ENCODE peak calls at places on chromosome 19, in four cellular contexts. R, V, F and W are unnamed samples.

GRCh38 chr19:5713228-5713627 is 6.7 kb downstream of the LONP1 start:
- DNase-seq in R (no peak), V (no peak), F (no peak), W (no peak)

GRCh38 chr19:5338661-5339469 is 1.7 kb downstream of the PTPRS start:
- DNase-seq in R (no peak), V (no peak), F (no peak), W (no peak)

GRCh38 chr19:1780272-1780957 is 27.1 kb downstream of the ONECUT3 start:
- DNase-seq in R (peak), V (peak), F (no peak), W (no peak)

GRCh38 chr19:3518231-3518630 is 12.1 kb downstream of the FZR1 start:
- DNase-seq in R (no peak), V (no peak), F (no peak), W (no peak)

GRCh38 chr19:56869886-56870285 is 29.4 kb upstream of the PEG3 start:
- DNase-seq in R (no peak), V (no peak), F (no peak), W (no peak)

GRCh38 chr19:2043864-2044708 is 7.0 kb downstream of the MKNK2 start:
- DNase-seq in R (no peak), V (no peak), F (no peak), W (no peak)

GRCh38 chr19:3056454-3057016 is 5.8 kb downstream of the TLE5 start:
- DNase-seq in R (no peak), V (no peak), F (no peak), W (peak)

GRCh38 chr19:32498641-32499200 is 82.3 kb upstream of the PDCD5 start:
- DNase-seq in R (no peak), V (no peak), F (no peak), W (no peak)

GRCh38 chr19:7690779-7691258 is 10.2 kb downstream of the TRAPPC5 start:
- DNase-seq in R (no peak), V (no peak), F (no peak), W (no peak)

GRCh38 chr19:7694499-7694898 is 7.4 kb downstream of the FCER2 start:
- DNase-seq in R (no peak), V (no peak), F (no peak), W (no peak)

GRCh38 chr19:7689165-7689564 is 8.5 kb downstream of the TRAPPC5 start:
- DNase-seq in R (no peak), V (no peak), F (no peak), W (no peak)

GRCh38 chr19:7692417-7693088 is 9.4 kb downstream of the FCER2 start:
- DNase-seq in R (no peak), V (no peak), F (no peak), W (no peak)

DNA sequence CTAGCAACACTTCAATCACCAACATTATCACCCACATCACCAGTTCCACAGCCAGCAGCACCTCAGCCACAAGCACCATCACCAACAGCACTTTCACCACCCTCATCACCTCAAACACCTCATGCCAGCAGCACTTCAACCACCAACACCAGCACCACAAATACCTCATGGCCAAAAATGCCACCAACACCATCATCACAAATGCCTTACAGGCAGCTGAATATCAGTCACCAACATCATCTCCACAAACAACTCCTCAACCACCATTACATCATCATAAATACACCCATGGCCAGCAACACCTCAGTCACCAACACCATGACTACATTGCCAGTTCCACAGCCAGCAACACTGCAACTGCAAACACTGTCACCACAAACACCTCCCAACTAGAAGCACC is 10.4 kb downstream of the FCER2 start:
- DNase-seq in R (no peak), V (no peak), F (no peak), W (no peak)
- H3K4me3 ChIP-seq in R (no peak), V (no peak), F (no peak), W (no peak)

DNA sequence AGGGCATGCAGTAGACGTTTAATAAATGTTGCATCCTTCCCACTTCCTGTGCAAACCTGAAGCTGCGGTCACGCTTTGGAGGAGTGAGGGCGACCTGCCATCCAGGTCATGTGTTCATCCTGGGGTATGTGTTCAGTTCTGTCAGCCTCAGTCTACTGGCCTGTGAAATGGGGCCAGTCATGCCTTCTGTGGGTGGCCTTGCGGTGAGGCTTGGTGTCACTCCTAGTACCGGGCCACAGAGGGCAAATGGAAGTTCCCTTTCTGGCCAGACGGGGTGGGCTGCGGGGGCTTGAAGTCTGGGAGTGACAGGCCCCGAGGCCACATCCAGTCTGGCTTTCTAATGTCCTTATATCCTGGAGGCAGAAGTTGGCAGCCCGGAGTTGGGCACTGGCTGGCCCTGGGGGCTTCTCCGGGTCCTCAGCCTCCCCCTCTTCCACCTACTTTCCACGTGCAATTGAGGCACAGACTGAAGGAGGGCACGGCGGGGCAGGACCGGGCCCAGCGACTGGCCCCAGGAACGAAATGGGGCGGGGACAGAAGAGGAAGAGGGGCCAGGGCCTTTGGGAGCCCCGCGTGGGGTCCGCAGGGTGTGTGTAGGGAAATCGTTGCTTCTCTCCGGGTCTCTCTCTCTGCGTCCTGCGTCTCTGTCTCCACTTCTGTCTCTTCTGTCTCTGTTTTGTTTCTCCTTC is 11.1 kb downstream of the PDE4A start:
- DNase-seq in R (peak), V (peak), F (no peak), W (no peak)
- TF ChIP-seq CTCF in R (no peak), V (no peak), F (peak), W (no peak)

GRCh38 chr19:51141181-51141580 is 920 bp upstream of the SIGLEC7 start:
- DNase-seq in R (no peak), V (no peak), F (no peak), W (no peak)

GRCh38 chr19:51137812-51138425 is 4.2 kb upstream of the SIGLEC7 start:
- DNase-seq in R (no peak), V (no peak), F (no peak), W (no peak)

GRCh38 chr19:51140441-51140840 is 1.7 kb upstream of the SIGLEC7 start:
- DNase-seq in R (no peak), V (no peak), F (no peak), W (no peak)

GRCh38 chr19:51138549-51138979 is 3.5 kb upstream of the SIGLEC7 start:
- DNase-seq in R (no peak), V (no peak), F (no peak), W (no peak)

DNA sequence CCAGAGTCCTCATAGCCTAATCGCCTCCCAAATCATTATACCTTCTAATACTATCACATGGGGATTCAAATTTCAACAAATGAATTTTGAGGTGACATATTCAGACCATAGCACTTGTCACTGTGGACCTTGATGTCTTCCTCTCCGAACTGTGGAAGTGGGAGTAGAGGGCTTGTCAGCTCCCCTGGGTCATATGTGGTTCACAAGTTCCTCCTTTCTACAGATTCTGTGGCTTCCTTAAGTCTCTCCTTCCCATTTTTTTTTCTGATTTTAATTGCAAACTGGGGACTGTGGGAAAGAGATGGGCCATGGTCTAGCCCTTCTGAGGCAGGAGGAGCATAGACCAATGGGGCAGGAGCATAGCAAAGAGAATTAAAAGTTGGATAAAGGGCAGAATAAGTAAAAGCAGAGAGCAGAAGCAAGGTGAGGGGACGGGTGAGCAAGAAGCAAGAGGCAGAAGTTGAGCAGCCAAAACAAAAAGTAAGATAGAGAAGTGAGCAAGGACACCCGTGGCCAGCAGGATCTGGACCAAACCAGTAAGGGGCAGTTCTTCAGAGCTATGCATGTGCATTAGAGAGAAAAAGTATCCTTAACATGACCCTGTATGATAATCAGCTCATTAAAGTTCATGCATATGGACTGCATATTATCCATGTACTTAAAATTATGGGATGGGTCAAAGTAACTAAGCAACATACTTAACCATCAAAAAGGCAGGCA is 2.6 kb upstream of the SIGLEC7 start:
- DNase-seq in R (no peak), V (no peak), F (no peak), W (no peak)
- H3K4me3 ChIP-seq in R (no peak), V (no peak), F (no peak), W (no peak)

GRCh38 chr19:7636691-7637373 is at the start of gene STXBP2:
- DNase-seq in R (no peak), V (peak), F (no peak), W (peak)
- TF ChIP-seq CTCF in R (no peak), V (no peak), F (no peak), W (peak)

GRCh38 chr19:42132851-42133528 is 744 bp upstream of the POU2F2 start:
- DNase-seq in R (peak), V (peak), F (no peak), W (peak)

GRCh38 chr19:42129399-42130253 is 2.6 kb downstream of the POU2F2 start:
- DNase-seq in R (peak), V (no peak), F (no peak), W (peak)

GRCh38 chr19:42130254-42130573 is 2.0 kb downstream of the POU2F2 start:
- DNase-seq in R (no peak), V (no peak), F (no peak), W (no peak)

GRCh38 chr19:42132030-42132628 is at the start of gene POU2F2:
- DNase-seq in R (no peak), V (no peak), F (no peak), W (peak)

GRCh38 chr19:42131149-42132029 is 857 bp downstream of the POU2F2 start:
- DNase-seq in R (no peak), V (no peak), F (no peak), W (peak)
- H3K4me3 ChIP-seq in R (peak), V (peak), F (peak), W (peak)

GRCh38 chr19:44988896-44989563 is 12.2 kb upstream of the RELB start:
- DNase-seq in R (peak), V (peak), F (peak), W (peak)
- TF ChIP-seq CTCF in R (peak), V (peak), F (peak), W (peak)